ENCODE peak calls at places on chromosome 19, in eight cellular contexts. Y is stimulated activated CD4-positive, alpha-beta T cell treated with anti-CD3 and anti-CD28 coated beads, Interleukin-1b, Interleukin-23, amount 100 ng/mL, for 4 hours; O is bronchial epithelial cell; D is stimulated activated CD8-positive, alpha-beta memory T cell treated with anti-CD3 and anti-CD28 coated beads, Interleukin-15, amount 100 ng/mL, for 4 hours; N is NCI-H1694; R is mesothelial cell of epicardium; Z is gastrocnemius medialis; W is hippocampal formation. M is an unnamed sample.

GRCh38 chr19:16417660-16418596 is 53.8 kb downstream of the EPS15L1 start:
- DNase-seq in R (peak; percentile 39), O (peak; percentile 51), W (peak; percentile 12), Z (no peak), Y (peak; percentile 55), D (peak; percentile 27), N (no peak), M (peak; percentile 53)

GRCh38 chr19:7230826-7231225 is 63.4 kb downstream of the INSR start:
- DNase-seq in N (no peak), Z (peak; percentile 25), Y (no peak), O (no peak), R (no peak), D (no peak), W (no peak), M (no peak)

GRCh38 chr19:42693760-42694350 is 46.4 kb downstream of the PSG3 start:
- DNase-seq in Y (no peak), D (no peak), O (peak; percentile 46), W (no peak), Z (no peak), N (no peak), R (no peak), M (peak; percentile 73)

GRCh38 chr19:19618384-19619051 is at the start of gene PBX4:
- DNase-seq in O (peak; percentile 71), R (peak; percentile 97), Y (peak; percentile 99), W (peak; percentile 82), N (peak; percentile 93), Z (peak; percentile 67), D (peak; percentile 98), M (peak; percentile 86)

GRCh38 chr19:1312732-1313694 is 27.3 kb downstream of the EFNA2 start:
- DNase-seq in R (no peak), Y (no peak), O (peak; percentile 63), N (no peak), Z (no peak), W (no peak), D (no peak), M (peak; percentile 62)

GRCh38 chr19:18021121-18021755 is 13.3 kb downstream of the ARRDC2 start:
- DNase-seq in Z (peak; percentile 92), N (no peak), O (peak; percentile 67), R (no peak), D (peak; percentile 54), W (peak; percentile 43), Y (peak; percentile 46), M (peak; percentile 93)

GRCh38 chr19:8511573-8512101 is 2.3 kb downstream of the ZNF414 start:
- DNase-seq in D (no peak), Y (no peak), O (peak; percentile 33), N (no peak), Z (no peak), W (no peak), R (no peak), M (no peak)

GRCh38 chr19:11268783-11269267 is 6.5 kb upstream of the DOCK6 start:
- DNase-seq in N (no peak), W (no peak), O (peak; percentile 80), Y (no peak), D (no peak), Z (peak; percentile 37), R (no peak), M (peak; percentile 95)

GRCh38 chr19:38233740-38234251 is 9.8 kb upstream of the DPF1 start:
- DNase-seq in Y (peak; percentile 64), Z (peak; percentile 29), D (no peak), N (peak; percentile 80), O (peak; percentile 47), W (peak; percentile 46), R (no peak), M (peak; percentile 83)

GRCh38 chr19:55178781-55179569 is 1.1 kb downstream of the SYT5 start:
- DNase-seq in R (peak; percentile 65), N (peak; percentile 88), Y (peak; percentile 78), W (peak; percentile 83), D (peak; percentile 82), O (peak; percentile 39), Z (no peak), M (no peak)

GRCh38 chr19:42370068-42370520 is 20.0 kb downstream of the CNFN start:
- DNase-seq in W (no peak), R (no peak), N (no peak), O (no peak), Y (no peak), D (no peak), Z (no peak), M (no peak)

GRCh38 chr19:2050991-2051770 is at the start of gene MKNK2:
- DNase-seq in D (peak; percentile 87), N (peak; percentile 40), R (peak; percentile 97), W (peak; percentile 87), Y (peak; percentile 99), Z (peak; percentile 87), O (peak; percentile 34), M (peak; percentile 90)

GRCh38 chr19:46878613-46879375 is 18.0 kb downstream of the ARHGAP35 start:
- DNase-seq in Z (no peak), W (no peak), N (no peak), O (no peak), R (no peak), D (no peak), Y (no peak), M (peak; percentile 58)

GRCh38 chr19:33535176-33535575 is 13.6 kb upstream of the PEPD start:
- DNase-seq in W (no peak), Y (no peak), D (no peak), R (no peak), N (no peak), O (peak; percentile 8), Z (no peak), M (peak; percentile 2)

GRCh38 chr19:19405919-19406877 is 723 bp downstream of the GATAD2A start:
- DNase-seq in D (peak; percentile 31), N (no peak), Z (no peak), O (no peak), W (no peak), Y (no peak), R (peak; percentile 42), M (peak; percentile 49)

GRCh38 chr19:41364546-41365391 is 820 bp upstream of the B9D2 start:
- DNase-seq in W (peak; percentile 35), O (no peak), N (no peak), D (no peak), Z (no peak), R (no peak), Y (no peak), M (no peak)

GRCh38 chr19:55484571-55485438 is at the start of gene NAT14:
- DNase-seq in D (peak; percentile 46), N (peak; percentile 64), Y (peak; percentile 39), W (peak; percentile 2), O (no peak), R (peak; percentile 64), Z (no peak), M (peak; percentile 50)

GRCh38 chr19:1848399-1849131 is at the start of gene REXO1:
- DNase-seq in N (peak; percentile 79), Y (peak; percentile 99), Z (peak; percentile 85), O (peak; percentile 86), W (peak; percentile 93), R (peak; percentile 92), D (peak; percentile 94), M (peak; percentile 97)

GRCh38 chr19:50791594-50792245 is 1.5 kb downstream of the ACP4 start:
- DNase-seq in D (no peak), O (no peak), N (no peak), W (no peak), Y (no peak), R (no peak), Z (no peak), M (no peak)

GRCh38 chr19:18718846-18719458 is 35.5 kb downstream of the CRTC1 start:
- DNase-seq in Z (no peak), N (no peak), W (no peak), R (no peak), D (no peak), O (no peak), Y (no peak), M (no peak)

GRCh38 chr19:41206456-41206855 is 12.6 kb upstream of the AXL start:
- DNase-seq in O (no peak), N (no peak), R (no peak), W (no peak), Y (no peak), D (no peak), Z (no peak), M (no peak)

GRCh38 chr19:45153339-45154063 is 7.3 kb downstream of the NKPD1 start:
- DNase-seq in D (peak; percentile 26), W (no peak), O (no peak), N (no peak), Y (peak; percentile 36), Z (no peak), R (peak; percentile 66), M (no peak)

M was measured in MCF 10A.